ENCODE peak calls at places on chromosomes 1 and 21, in six cellular contexts. One of them, this sample, is unnamed. For H3K4me1, the result is how much of the 10 kb centered on the place peaks cover.

GRCh38 chr1:34419662-34420061 is 243.0 kb downstream of the C1orf94 start:
- DNase-seq in spleen: no peak
- DNase-seq in adrenal gland: no peak
- DNase-seq in heart left ventricle: no peak
- DNase-seq in Panc1: no peak
- DNase-seq in cardiac muscle cell: peak
- DNase-seq in this sample: no peak

GRCh38 chr1:212819704-212820103 is 27.7 kb downstream of the SPATA45 start:
- DNase-seq in Panc1: no peak
- DNase-seq in spleen: no peak
- DNase-seq in heart left ventricle: no peak
- DNase-seq in adrenal gland: no peak
- DNase-seq in cardiac muscle cell: no peak
- DNase-seq in this sample: no peak

GRCh38 chr1:21585037-21585436 is 75.8 kb downstream of the ALPL start:
- DNase-seq in cardiac muscle cell: no peak
- DNase-seq in adrenal gland: peak
- DNase-seq in spleen: no peak
- DNase-seq in Panc1: no peak
- DNase-seq in heart left ventricle: no peak
- DNase-seq in this sample: no peak

GRCh38 chr1:94321662-94322061 is 84.3 kb upstream of the ARHGAP29 start:
- DNase-seq in spleen: no peak
- DNase-seq in adrenal gland: no peak
- DNase-seq in heart left ventricle: no peak
- DNase-seq in cardiac muscle cell: no peak
- DNase-seq in Panc1: no peak
- DNase-seq in this sample: no peak

GRCh38 chr21:36027352-36027751 is 33.0 kb downstream of the SETD4 start:
- DNase-seq in spleen: no peak
- DNase-seq in Panc1: no peak
- DNase-seq in heart left ventricle: no peak
- DNase-seq in cardiac muscle cell: peak
- DNase-seq in adrenal gland: no peak
- DNase-seq in this sample: no peak

GRCh38 chr1:187977298-187977697 is 1148.5 kb downstream of the PLA2G4A start:
- DNase-seq in adrenal gland: no peak
- DNase-seq in cardiac muscle cell: no peak
- DNase-seq in Panc1: no peak
- DNase-seq in spleen: no peak
- DNase-seq in heart left ventricle: no peak
- DNase-seq in this sample: no peak

GRCh38 chr1:7299329-7299799 is 471.7 kb upstream of the VAMP3 start:
- DNase-seq in heart left ventricle: peak
- DNase-seq in adrenal gland: peak
- DNase-seq in cardiac muscle cell: no peak
- DNase-seq in spleen: no peak
- DNase-seq in Panc1: peak
- DNase-seq in this sample: peak

GRCh38 chr1:23394664-23395063 is 25.0 kb upstream of the ZNF436 start:
- DNase-seq in adrenal gland: peak
- DNase-seq in Panc1: no peak
- DNase-seq in spleen: peak
- DNase-seq in cardiac muscle cell: peak
- DNase-seq in heart left ventricle: peak
- DNase-seq in this sample: peak

GRCh38 chr21:29018540-29018939 is 609 bp downstream of the RWDD2B start:
- DNase-seq in cardiac muscle cell: no peak
- DNase-seq in adrenal gland: peak
- DNase-seq in heart left ventricle: no peak
- DNase-seq in spleen: no peak
- DNase-seq in Panc1: no peak
- DNase-seq in this sample: no peak

GRCh38 chr1:116147972-116148371 is 36.8 kb downstream of the MAB21L3 start:
- DNase-seq in adrenal gland: no peak
- DNase-seq in heart left ventricle: no peak
- DNase-seq in Panc1: no peak
- DNase-seq in cardiac muscle cell: no peak
- DNase-seq in spleen: no peak
- DNase-seq in this sample: no peak

GRCh38 chr1:214317734-214318133 is 36.8 kb downstream of the SMYD2 start:
- DNase-seq in spleen: no peak
- DNase-seq in adrenal gland: no peak
- DNase-seq in heart left ventricle: no peak
- DNase-seq in cardiac muscle cell: no peak
- DNase-seq in Panc1: no peak
- DNase-seq in this sample: no peak

GRCh38 chr1:26280333-26281042 is 602 bp downstream of the SH3BGRL3 start:
- DNase-seq in spleen: peak
- DNase-seq in Panc1: no peak
- DNase-seq in cardiac muscle cell: no peak
- DNase-seq in heart left ventricle: no peak
- DNase-seq in adrenal gland: no peak
- DNase-seq in this sample: no peak

GRCh38 chr1:165857046-165857801 is 29.8 kb downstream of the UCK2 start:
- DNase-seq in Panc1: no peak
- DNase-seq in spleen: no peak
- DNase-seq in cardiac muscle cell: no peak
- DNase-seq in heart left ventricle: no peak
- DNase-seq in adrenal gland: no peak
- DNase-seq in this sample: no peak

GRCh38 chr1:185373813-185374524 is 56.9 kb upstream of the IVNS1ABP start:
- DNase-seq in adrenal gland: no peak
- DNase-seq in cardiac muscle cell: no peak
- DNase-seq in Panc1: no peak
- DNase-seq in spleen: peak
- DNase-seq in heart left ventricle: peak
- DNase-seq in this sample: no peak

GRCh38 chr21:32382108-32382601 is 10.7 kb downstream of the URB1 start:
- DNase-seq in spleen: no peak
- DNase-seq in cardiac muscle cell: no peak
- DNase-seq in Panc1: no peak
- DNase-seq in adrenal gland: no peak
- DNase-seq in heart left ventricle: no peak
- DNase-seq in this sample: no peak

GRCh38 chr1:66055092-66055491 is 262.4 kb downstream of the PDE4B start:
- DNase-seq in spleen: no peak
- DNase-seq in adrenal gland: no peak
- DNase-seq in Panc1: no peak
- DNase-seq in heart left ventricle: no peak
- DNase-seq in cardiac muscle cell: no peak
- DNase-seq in this sample: no peak

GRCh38 chr1:31891280-31891679 is 46.9 kb downstream of the PTP4A2 start:
- DNase-seq in spleen: no peak
- DNase-seq in cardiac muscle cell: no peak
- DNase-seq in Panc1: no peak
- DNase-seq in heart left ventricle: no peak
- DNase-seq in adrenal gland: no peak
- DNase-seq in this sample: no peak

GRCh38 chr1:165467706-165468105 is 22.8 kb upstream of the RXRG start:
- DNase-seq in cardiac muscle cell: no peak
- DNase-seq in spleen: no peak
- DNase-seq in Panc1: no peak
- DNase-seq in heart left ventricle: no peak
- DNase-seq in adrenal gland: no peak
- DNase-seq in this sample: no peak

GRCh38 chr1:18176619-18177018 is 69.0 kb downstream of the IGSF21 start:
- DNase-seq in cardiac muscle cell: no peak
- DNase-seq in Panc1: no peak
- DNase-seq in spleen: no peak
- DNase-seq in adrenal gland: no peak
- DNase-seq in heart left ventricle: no peak
- DNase-seq in this sample: no peak

GRCh38 chr1:61370177-61370907 is 288.0 kb downstream of the NFIA start:
- DNase-seq in cardiac muscle cell: peak
- DNase-seq in heart left ventricle: no peak
- DNase-seq in adrenal gland: no peak
- DNase-seq in Panc1: no peak
- DNase-seq in spleen: no peak
- DNase-seq in this sample: no peak

GRCh38 chr1:7224644-7225043 is 439.4 kb downstream of the CAMTA1 start:
- DNase-seq in adrenal gland: no peak
- DNase-seq in heart left ventricle: no peak
- DNase-seq in Panc1: no peak
- DNase-seq in spleen: peak
- DNase-seq in cardiac muscle cell: no peak
- DNase-seq in this sample: no peak

GRCh38 chr1:65921461-65921860 is 128.8 kb downstream of the PDE4B start:
- DNase-seq in adrenal gland: no peak
- DNase-seq in spleen: no peak
- DNase-seq in cardiac muscle cell: no peak
- DNase-seq in Panc1: no peak
- DNase-seq in heart left ventricle: no peak
- DNase-seq in this sample: no peak

GRCh38 chr1:85938829-85939228 is 217.7 kb downstream of the COL24A1 start:
- DNase-seq in spleen: no peak
- DNase-seq in cardiac muscle cell: no peak
- DNase-seq in heart left ventricle: no peak
- DNase-seq in adrenal gland: no peak
- DNase-seq in Panc1: no peak
- DNase-seq in this sample: no peak

GRCh38 chr1:2603521-2604155 is 17.1 kb downstream of the PRXL2B start:
- DNase-seq in cardiac muscle cell: no peak
- DNase-seq in adrenal gland: no peak
- DNase-seq in spleen: peak
- DNase-seq in heart left ventricle: no peak
- DNase-seq in Panc1: no peak
- DNase-seq in this sample: no peak

GRCh38 chr1:28417441-28418277 is 48.1 kb downstream of the PHACTR4 start:
- DNase-seq in heart left ventricle: no peak
- DNase-seq in spleen: no peak
- DNase-seq in Panc1: peak
- DNase-seq in adrenal gland: peak
- DNase-seq in cardiac muscle cell: no peak
- DNase-seq in this sample: no peak

GRCh38 chr1:68479501-68479900 is 17.4 kb downstream of the DEPDC1 start:
- DNase-seq in Panc1: no peak
- DNase-seq in heart left ventricle: no peak
- DNase-seq in adrenal gland: no peak
- DNase-seq in cardiac muscle cell: no peak
- DNase-seq in spleen: no peak
- DNase-seq in this sample: no peak

GRCh38 chr1:245336149-245336983 is 181.6 kb downstream of the KIF26B start:
- DNase-seq in Panc1: no peak
- DNase-seq in cardiac muscle cell: no peak
- DNase-seq in spleen: no peak
- DNase-seq in heart left ventricle: no peak
- DNase-seq in adrenal gland: no peak
- DNase-seq in this sample: no peak

GRCh38 chr1:208985231-208985630 is 598.3 kb upstream of the CAMK1G start:
- DNase-seq in heart left ventricle: peak
- DNase-seq in cardiac muscle cell: no peak
- DNase-seq in Panc1: no peak
- DNase-seq in adrenal gland: no peak
- DNase-seq in spleen: no peak
- DNase-seq in this sample: no peak
- H3K4me3 ChIP-seq in heart left ventricle: no peak
- H3K4me3 ChIP-seq in cardiac muscle cell: no peak
- H3K4me3 ChIP-seq in Panc1: no peak
- H3K4me3 ChIP-seq in adrenal gland: no peak
- H3K4me3 ChIP-seq in spleen: no peak
- H3K4me3 ChIP-seq in this sample: no peak

DNA sequence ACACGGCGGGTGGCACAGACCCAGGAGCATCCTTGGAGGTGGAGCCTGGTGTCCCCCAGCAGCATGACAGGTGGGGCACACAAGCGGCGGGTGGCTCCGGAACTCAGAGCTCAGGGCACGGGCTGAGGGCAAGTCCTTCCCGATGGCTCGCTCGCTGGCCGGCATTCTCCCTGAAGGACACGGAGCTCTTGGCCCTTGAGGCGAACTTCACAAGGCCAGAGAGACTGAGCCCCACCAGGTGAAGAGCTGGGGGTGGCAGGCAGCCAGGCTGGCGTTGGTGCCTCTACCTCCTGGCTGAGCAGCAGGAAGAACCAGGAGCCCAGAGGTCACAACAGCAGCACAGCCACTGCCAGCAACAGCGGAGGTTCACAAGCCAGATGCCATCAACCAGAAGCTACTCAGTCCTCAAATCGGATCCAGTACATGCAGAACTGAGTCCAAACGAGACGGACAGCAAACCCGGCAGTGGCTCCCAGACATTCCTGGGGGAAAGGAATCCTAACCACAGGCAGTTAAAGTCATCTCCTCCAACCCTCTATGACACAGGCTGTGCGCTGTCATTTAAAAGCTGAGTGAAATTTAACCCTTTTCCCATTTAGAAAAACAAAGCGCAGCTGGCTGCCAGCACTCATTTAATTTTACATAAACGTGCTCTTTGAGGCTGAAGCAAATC is 54.0 kb downstream of the NPHP4 start:
- DNase-seq in heart left ventricle: no peak
- DNase-seq in adrenal gland: no peak
- DNase-seq in Panc1: no peak
- DNase-seq in cardiac muscle cell: no peak
- DNase-seq in spleen: no peak
- DNase-seq in this sample: no peak
- H3K4me1 ChIP-seq in heart left ventricle: under half
- H3K4me1 ChIP-seq in adrenal gland: under half
- H3K4me1 ChIP-seq in Panc1: under half
- H3K4me1 ChIP-seq in cardiac muscle cell: under half
- H3K4me1 ChIP-seq in spleen: under half
- H3K4me1 ChIP-seq in this sample: under half

GRCh38 chr1:236520445-236521005 is 3.3 kb upstream of the LGALS8 start:
- DNase-seq in cardiac muscle cell: no peak
- DNase-seq in Panc1: no peak
- DNase-seq in spleen: no peak
- DNase-seq in heart left ventricle: no peak
- DNase-seq in adrenal gland: no peak
- DNase-seq in this sample: no peak

GRCh38 chr1:236518343-236518742 is 5.4 kb upstream of the LGALS8 start:
- DNase-seq in heart left ventricle: no peak
- DNase-seq in adrenal gland: no peak
- DNase-seq in Panc1: no peak
- DNase-seq in cardiac muscle cell: no peak
- DNase-seq in spleen: no peak
- DNase-seq in this sample: no peak

GRCh38 chr1:236514703-236515442 is 8.9 kb upstream of the LGALS8 start:
- DNase-seq in Panc1: no peak
- DNase-seq in spleen: no peak
- DNase-seq in adrenal gland: no peak
- DNase-seq in cardiac muscle cell: no peak
- DNase-seq in heart left ventricle: no peak
- DNase-seq in this sample: no peak

GRCh38 chr1:236515443-236515958 is 8.3 kb upstream of the LGALS8 start:
- DNase-seq in heart left ventricle: no peak
- DNase-seq in spleen: no peak
- DNase-seq in cardiac muscle cell: no peak
- DNase-seq in adrenal gland: no peak
- DNase-seq in Panc1: no peak
- DNase-seq in this sample: no peak

GRCh38 chr1:236516929-236517704 is 6.7 kb upstream of the LGALS8 start:
- DNase-seq in spleen: no peak
- DNase-seq in adrenal gland: no peak
- DNase-seq in heart left ventricle: no peak
- DNase-seq in cardiac muscle cell: no peak
- DNase-seq in Panc1: no peak
- DNase-seq in this sample: no peak
- H3K4me3 ChIP-seq in spleen: no peak
- H3K4me3 ChIP-seq in adrenal gland: no peak
- H3K4me3 ChIP-seq in heart left ventricle: no peak
- H3K4me3 ChIP-seq in cardiac muscle cell: no peak
- H3K4me3 ChIP-seq in Panc1: peak
- H3K4me3 ChIP-seq in this sample: no peak

GRCh38 chr1:58854576-58854975 is 70.7 kb upstream of the JUN start:
- DNase-seq in cardiac muscle cell: no peak
- DNase-seq in Panc1: no peak
- DNase-seq in heart left ventricle: no peak
- DNase-seq in adrenal gland: no peak
- DNase-seq in spleen: no peak
- DNase-seq in this sample: no peak
- H3K4me1 ChIP-seq in cardiac muscle cell: under half
- H3K4me1 ChIP-seq in Panc1: under half
- H3K4me1 ChIP-seq in heart left ventricle: under half
- H3K4me1 ChIP-seq in adrenal gland: under half
- H3K4me1 ChIP-seq in spleen: under half
- H3K4me1 ChIP-seq in this sample: under half